ENCODE peak calls at places on chromosomes 2 and 18, in five cellular contexts. A, V, T, S and W are unnamed samples.

GRCh38 chr2:134628453-134628852 is 90.3 kb downstream of the TMEM163 start:
- DNase-seq in A (no peak), V (no peak), T (no peak), S (no peak), W (peak)

GRCh38 chr2:124533226-124533954 is 508.3 kb downstream of the CNTNAP5 start:
- DNase-seq in A (no peak), V (no peak), T (no peak), S (no peak), W (no peak)

GRCh38 chr18:361941-362913 is 94.4 kb upstream of the THOC1 start:
- DNase-seq in A (no peak), V (no peak), T (peak), S (peak), W (no peak)

GRCh38 chr2:71804251-71804650 is 343.4 kb downstream of the CYP26B1 start:
- DNase-seq in A (no peak), V (no peak), T (no peak), S (no peak), W (no peak)

GRCh38 chr2:222916229-222917197 is 55.7 kb downstream of the ACSL3 start:
- DNase-seq in A (no peak), V (no peak), T (no peak), S (peak), W (no peak)

GRCh38 chr2:38298539-38298938 is 78.5 kb downstream of the ATL2 start:
- DNase-seq in A (no peak), V (no peak), T (no peak), S (no peak), W (no peak)

GRCh38 chr2:82198809-82199492 is 1894.4 kb upstream of the LRRTM1 start:
- DNase-seq in A (no peak), V (no peak), T (no peak), S (no peak), W (no peak)

GRCh38 chr2:3633982-3634630 is 23.9 kb upstream of the ALLC start:
- DNase-seq in A (no peak), V (no peak), T (no peak), S (no peak), W (no peak)

GRCh38 chr2:135985826-135986393 is 484 bp upstream of the DARS1 start:
- DNase-seq in A (no peak), V (no peak), T (no peak), S (no peak), W (peak)

GRCh38 chr2:53859354-53860159 is at the start of gene GPR75:
- DNase-seq in A (no peak), V (peak), T (no peak), S (peak), W (no peak)

GRCh38 chr2:178395295-178395694 is 55.7 kb downstream of the PRKRA start:
- DNase-seq in A (no peak), V (no peak), T (no peak), S (no peak), W (no peak)

GRCh38 chr2:191582355-191582754 is 95.6 kb upstream of the NABP1 start:
- DNase-seq in A (no peak), V (no peak), T (no peak), S (peak), W (no peak)

GRCh38 chr2:237500681-237501424 is 13.8 kb downstream of the MLPH start:
- DNase-seq in A (no peak), V (no peak), T (peak), S (peak), W (no peak)

GRCh38 chr2:183242937-183243336 is 118.7 kb downstream of the NUP35 start:
- DNase-seq in A (no peak), V (peak), T (peak), S (peak), W (no peak)

GRCh38 chr18:23568739-23569138 is 17.6 kb downstream of the NPC1 start:
- DNase-seq in A (no peak), V (no peak), T (no peak), S (no peak), W (no peak)

GRCh38 chr2:233409286-233409991 is 55.1 kb downstream of the DGKD start:
- DNase-seq in A (no peak), V (no peak), T (peak), S (peak), W (no peak)

GRCh38 chr2:122481717-122482116 is 726.3 kb downstream of the TSN start:
- DNase-seq in A (no peak), V (no peak), T (no peak), S (no peak), W (no peak)

GRCh38 chr2:69092857-69093256 is 79.9 kb downstream of the ANTXR1 start:
- DNase-seq in A (no peak), V (no peak), T (no peak), S (no peak), W (no peak)

GRCh38 chr2:18473241-18473841 is 87.1 kb downstream of the RDH14 start:
- DNase-seq in A (no peak), V (no peak), T (no peak), S (peak), W (no peak)

GRCh38 chr2:160516547-160517365 is 23.1 kb upstream of the RBMS1 start:
- DNase-seq in A (no peak), V (no peak), T (no peak), S (peak), W (no peak)

GRCh38 chr2:66827851-66828250 is 392.9 kb downstream of the MEIS1 start:
- DNase-seq in A (no peak), V (no peak), T (no peak), S (no peak), W (no peak)